ENCODE peak calls at places on chromosomes 16 and 17, in ten cellular contexts. One of them, this sample, is unnamed.

GRCh38 chr17:57956311-57957119 is 1.3 kb upstream of the CUEDC1 start:
- DNase-seq in mesendoderm: peak
- DNase-seq in lower leg skin: no peak
- DNase-seq in CD4-positive, alpha-beta memory T cell: peak
- DNase-seq in ovary: no peak
- DNase-seq in IMR-90: no peak
- DNase-seq in suprapubic skin: peak
- DNase-seq in iPS DF 6.9: no peak
- DNase-seq in GM23248: no peak
- DNase-seq in esophagus squamous epithelium: no peak
- DNase-seq in this sample: no peak

GRCh38 chr17:35750526-35751395 is 2.3 kb downstream of the GAS2L2 start:
- DNase-seq in mesendoderm: no peak
- DNase-seq in lower leg skin: no peak
- DNase-seq in CD4-positive, alpha-beta memory T cell: no peak
- DNase-seq in ovary: no peak
- DNase-seq in IMR-90: no peak
- DNase-seq in suprapubic skin: no peak
- DNase-seq in iPS DF 6.9: no peak
- DNase-seq in GM23248: no peak
- DNase-seq in esophagus squamous epithelium: no peak
- DNase-seq in this sample: no peak

GRCh38 chr16:79182618-79183017 is 417.9 kb downstream of the MAF start:
- DNase-seq in mesendoderm: no peak
- DNase-seq in lower leg skin: no peak
- DNase-seq in CD4-positive, alpha-beta memory T cell: no peak
- DNase-seq in ovary: no peak
- DNase-seq in IMR-90: no peak
- DNase-seq in suprapubic skin: no peak
- DNase-seq in iPS DF 6.9: no peak
- DNase-seq in GM23248: peak
- DNase-seq in esophagus squamous epithelium: no peak
- DNase-seq in this sample: no peak

GRCh38 chr16:53968454-53968853 is 264.5 kb downstream of the FTO start:
- DNase-seq in mesendoderm: peak
- DNase-seq in lower leg skin: no peak
- DNase-seq in CD4-positive, alpha-beta memory T cell: no peak
- DNase-seq in ovary: no peak
- DNase-seq in IMR-90: no peak
- DNase-seq in suprapubic skin: no peak
- DNase-seq in iPS DF 6.9: no peak
- DNase-seq in GM23248: peak
- DNase-seq in esophagus squamous epithelium: no peak
- DNase-seq in this sample: no peak

GRCh38 chr17:14310584-14310983 is 9.7 kb downstream of the HS3ST3B1 start:
- DNase-seq in mesendoderm: no peak
- DNase-seq in lower leg skin: peak
- DNase-seq in CD4-positive, alpha-beta memory T cell: no peak
- DNase-seq in ovary: no peak
- DNase-seq in IMR-90: no peak
- DNase-seq in suprapubic skin: no peak
- DNase-seq in iPS DF 6.9: no peak
- DNase-seq in GM23248: peak
- DNase-seq in esophagus squamous epithelium: no peak
- DNase-seq in this sample: no peak

GRCh38 chr17:81241648-81242420 is 2.7 kb downstream of the NDUFAF8 start:
- DNase-seq in mesendoderm: peak
- DNase-seq in lower leg skin: no peak
- DNase-seq in CD4-positive, alpha-beta memory T cell: peak
- DNase-seq in ovary: peak
- DNase-seq in IMR-90: peak
- DNase-seq in suprapubic skin: no peak
- DNase-seq in iPS DF 6.9: no peak
- DNase-seq in GM23248: peak
- DNase-seq in esophagus squamous epithelium: no peak
- DNase-seq in this sample: peak

GRCh38 chr16:3038256-3038655 is 1.5 kb upstream of the BICDL2 start:
- DNase-seq in mesendoderm: peak
- DNase-seq in lower leg skin: no peak
- DNase-seq in CD4-positive, alpha-beta memory T cell: no peak
- DNase-seq in ovary: no peak
- DNase-seq in IMR-90: no peak
- DNase-seq in suprapubic skin: no peak
- DNase-seq in iPS DF 6.9: no peak
- DNase-seq in GM23248: peak
- DNase-seq in esophagus squamous epithelium: no peak
- DNase-seq in this sample: no peak

GRCh38 chr16:58820359-58820758 is 86.2 kb upstream of the GOT2 start:
- DNase-seq in mesendoderm: no peak
- DNase-seq in lower leg skin: no peak
- DNase-seq in CD4-positive, alpha-beta memory T cell: no peak
- DNase-seq in ovary: no peak
- DNase-seq in IMR-90: no peak
- DNase-seq in suprapubic skin: no peak
- DNase-seq in iPS DF 6.9: no peak
- DNase-seq in GM23248: no peak
- DNase-seq in esophagus squamous epithelium: no peak
- DNase-seq in this sample: no peak

GRCh38 chr16:9008335-9009260 is 44.9 kb upstream of the USP7 start:
- DNase-seq in mesendoderm: peak
- DNase-seq in lower leg skin: peak
- DNase-seq in CD4-positive, alpha-beta memory T cell: peak
- DNase-seq in ovary: peak
- DNase-seq in IMR-90: peak
- DNase-seq in suprapubic skin: peak
- DNase-seq in iPS DF 6.9: peak
- DNase-seq in GM23248: peak
- DNase-seq in esophagus squamous epithelium: no peak
- DNase-seq in this sample: peak

GRCh38 chr17:39609416-39610025 is 1.8 kb upstream of the NEUROD2 start:
- DNase-seq in mesendoderm: no peak
- DNase-seq in lower leg skin: no peak
- DNase-seq in CD4-positive, alpha-beta memory T cell: no peak
- DNase-seq in ovary: no peak
- DNase-seq in IMR-90: no peak
- DNase-seq in suprapubic skin: no peak
- DNase-seq in iPS DF 6.9: no peak
- DNase-seq in GM23248: no peak
- DNase-seq in esophagus squamous epithelium: no peak
- DNase-seq in this sample: no peak

GRCh38 chr16:19123535-19124178 is 9.9 kb downstream of the ITPRIPL2 start:
- DNase-seq in mesendoderm: no peak
- DNase-seq in lower leg skin: no peak
- DNase-seq in CD4-positive, alpha-beta memory T cell: no peak
- DNase-seq in ovary: no peak
- DNase-seq in IMR-90: no peak
- DNase-seq in suprapubic skin: no peak
- DNase-seq in iPS DF 6.9: no peak
- DNase-seq in GM23248: no peak
- DNase-seq in esophagus squamous epithelium: no peak
- DNase-seq in this sample: no peak

GRCh38 chr17:66441012-66441703 is 138.7 kb downstream of the PRKCA start:
- DNase-seq in mesendoderm: no peak
- DNase-seq in lower leg skin: no peak
- DNase-seq in CD4-positive, alpha-beta memory T cell: no peak
- DNase-seq in ovary: no peak
- DNase-seq in IMR-90: no peak
- DNase-seq in suprapubic skin: no peak
- DNase-seq in iPS DF 6.9: no peak
- DNase-seq in GM23248: peak
- DNase-seq in esophagus squamous epithelium: no peak
- DNase-seq in this sample: no peak

GRCh38 chr16:28326881-28327610 is 34.7 kb downstream of the SBK1 start:
- DNase-seq in mesendoderm: peak
- DNase-seq in lower leg skin: peak
- DNase-seq in CD4-positive, alpha-beta memory T cell: peak
- DNase-seq in ovary: no peak
- DNase-seq in IMR-90: peak
- DNase-seq in suprapubic skin: peak
- DNase-seq in iPS DF 6.9: no peak
- DNase-seq in GM23248: peak
- DNase-seq in esophagus squamous epithelium: no peak
- DNase-seq in this sample: no peak

GRCh38 chr16:50099957-50100648 is 34.3 kb downstream of the HEATR3 start:
- DNase-seq in mesendoderm: no peak
- DNase-seq in lower leg skin: no peak
- DNase-seq in CD4-positive, alpha-beta memory T cell: no peak
- DNase-seq in ovary: no peak
- DNase-seq in IMR-90: no peak
- DNase-seq in suprapubic skin: no peak
- DNase-seq in iPS DF 6.9: no peak
- DNase-seq in GM23248: no peak
- DNase-seq in esophagus squamous epithelium: no peak
- DNase-seq in this sample: no peak
- H3K4me3 ChIP-seq in mesendoderm: no peak
- H3K4me3 ChIP-seq in lower leg skin: no peak
- H3K4me3 ChIP-seq in CD4-positive, alpha-beta memory T cell: no peak
- H3K4me3 ChIP-seq in ovary: no peak
- H3K4me3 ChIP-seq in IMR-90: no peak
- H3K4me3 ChIP-seq in suprapubic skin: no peak
- H3K4me3 ChIP-seq in iPS DF 6.9: no peak
- H3K4me3 ChIP-seq in GM23248: no peak
- H3K4me3 ChIP-seq in esophagus squamous epithelium: no peak
- H3K4me3 ChIP-seq in this sample: no peak

GRCh38 chr16:65727534-65728137 is 605.8 kb upstream of the CDH11 start:
- DNase-seq in mesendoderm: peak
- DNase-seq in lower leg skin: no peak
- DNase-seq in CD4-positive, alpha-beta memory T cell: no peak
- DNase-seq in ovary: no peak
- DNase-seq in IMR-90: no peak
- DNase-seq in suprapubic skin: no peak
- DNase-seq in iPS DF 6.9: no peak
- DNase-seq in GM23248: no peak
- DNase-seq in esophagus squamous epithelium: no peak
- DNase-seq in this sample: no peak
- H3K4me3 ChIP-seq in mesendoderm: no peak
- H3K4me3 ChIP-seq in lower leg skin: no peak
- H3K4me3 ChIP-seq in CD4-positive, alpha-beta memory T cell: no peak
- H3K4me3 ChIP-seq in ovary: no peak
- H3K4me3 ChIP-seq in IMR-90: no peak
- H3K4me3 ChIP-seq in suprapubic skin: no peak
- H3K4me3 ChIP-seq in iPS DF 6.9: no peak
- H3K4me3 ChIP-seq in GM23248: no peak
- H3K4me3 ChIP-seq in esophagus squamous epithelium: no peak
- H3K4me3 ChIP-seq in this sample: no peak

GRCh38 chr16:57036945-57037344 is 47.6 kb downstream of the NLRC5 start:
- DNase-seq in mesendoderm: no peak
- DNase-seq in lower leg skin: no peak
- DNase-seq in CD4-positive, alpha-beta memory T cell: no peak
- DNase-seq in ovary: no peak
- DNase-seq in IMR-90: no peak
- DNase-seq in suprapubic skin: no peak
- DNase-seq in iPS DF 6.9: no peak
- DNase-seq in GM23248: no peak
- DNase-seq in esophagus squamous epithelium: no peak
- DNase-seq in this sample: no peak

GRCh38 chr16:57041182-57042156 is 50.9 kb upstream of the CPNE2 start:
- DNase-seq in mesendoderm: no peak
- DNase-seq in lower leg skin: no peak
- DNase-seq in CD4-positive, alpha-beta memory T cell: peak
- DNase-seq in ovary: no peak
- DNase-seq in IMR-90: no peak
- DNase-seq in suprapubic skin: no peak
- DNase-seq in iPS DF 6.9: no peak
- DNase-seq in GM23248: no peak
- DNase-seq in esophagus squamous epithelium: no peak
- DNase-seq in this sample: no peak

GRCh38 chr16:57038151-57038550 is 48.8 kb downstream of the NLRC5 start:
- DNase-seq in mesendoderm: no peak
- DNase-seq in lower leg skin: no peak
- DNase-seq in CD4-positive, alpha-beta memory T cell: no peak
- DNase-seq in ovary: no peak
- DNase-seq in IMR-90: peak
- DNase-seq in suprapubic skin: no peak
- DNase-seq in iPS DF 6.9: no peak
- DNase-seq in GM23248: peak
- DNase-seq in esophagus squamous epithelium: no peak
- DNase-seq in this sample: no peak

GRCh38 chr16:57036315-57036714 is 47.0 kb downstream of the NLRC5 start:
- DNase-seq in mesendoderm: no peak
- DNase-seq in lower leg skin: no peak
- DNase-seq in CD4-positive, alpha-beta memory T cell: no peak
- DNase-seq in ovary: no peak
- DNase-seq in IMR-90: no peak
- DNase-seq in suprapubic skin: no peak
- DNase-seq in iPS DF 6.9: no peak
- DNase-seq in GM23248: no peak
- DNase-seq in esophagus squamous epithelium: no peak
- DNase-seq in this sample: no peak

DNA sequence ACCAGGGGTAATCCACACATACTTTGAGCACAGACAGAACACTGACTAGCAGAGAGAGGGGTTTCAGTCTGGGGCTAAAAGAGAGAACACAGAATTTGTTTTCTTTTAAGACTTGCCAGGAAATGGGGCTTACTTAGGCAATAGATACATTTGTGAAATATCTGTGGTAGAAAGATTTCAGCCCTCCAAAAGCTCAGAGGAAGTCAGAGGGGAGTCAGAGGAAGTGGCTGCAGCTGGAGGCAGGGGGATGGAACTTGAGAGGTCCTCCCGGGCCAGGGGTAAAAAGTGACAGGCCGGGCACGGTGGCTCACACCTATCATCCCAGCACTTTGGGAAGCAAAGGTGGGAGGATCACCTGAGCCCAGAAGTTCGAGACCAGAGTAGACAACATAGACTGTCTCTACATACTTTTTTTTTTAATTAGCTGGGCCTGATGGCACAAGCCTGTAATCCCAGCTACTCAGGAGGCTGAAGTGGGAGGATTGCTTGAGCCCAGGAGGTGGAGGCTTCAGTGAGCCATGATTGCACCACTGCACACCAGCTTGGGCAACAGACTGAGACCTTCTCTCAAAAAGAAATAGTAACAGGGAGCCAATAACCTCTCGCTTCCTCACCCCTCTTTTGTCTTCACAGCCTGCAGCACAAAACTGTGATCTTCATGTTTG is 49.9 kb downstream of the NLRC5 start:
- DNase-seq in mesendoderm: no peak
- DNase-seq in lower leg skin: no peak
- DNase-seq in CD4-positive, alpha-beta memory T cell: peak
- DNase-seq in ovary: no peak
- DNase-seq in IMR-90: peak
- DNase-seq in suprapubic skin: no peak
- DNase-seq in iPS DF 6.9: no peak
- DNase-seq in GM23248: peak
- DNase-seq in esophagus squamous epithelium: no peak
- DNase-seq in this sample: no peak
- H3K4me3 ChIP-seq in mesendoderm: no peak
- H3K4me3 ChIP-seq in lower leg skin: no peak
- H3K4me3 ChIP-seq in CD4-positive, alpha-beta memory T cell: no peak
- H3K4me3 ChIP-seq in ovary: no peak
- H3K4me3 ChIP-seq in IMR-90: no peak
- H3K4me3 ChIP-seq in suprapubic skin: no peak
- H3K4me3 ChIP-seq in iPS DF 6.9: no peak
- H3K4me3 ChIP-seq in GM23248: no peak
- H3K4me3 ChIP-seq in esophagus squamous epithelium: no peak
- H3K4me3 ChIP-seq in this sample: no peak

DNA sequence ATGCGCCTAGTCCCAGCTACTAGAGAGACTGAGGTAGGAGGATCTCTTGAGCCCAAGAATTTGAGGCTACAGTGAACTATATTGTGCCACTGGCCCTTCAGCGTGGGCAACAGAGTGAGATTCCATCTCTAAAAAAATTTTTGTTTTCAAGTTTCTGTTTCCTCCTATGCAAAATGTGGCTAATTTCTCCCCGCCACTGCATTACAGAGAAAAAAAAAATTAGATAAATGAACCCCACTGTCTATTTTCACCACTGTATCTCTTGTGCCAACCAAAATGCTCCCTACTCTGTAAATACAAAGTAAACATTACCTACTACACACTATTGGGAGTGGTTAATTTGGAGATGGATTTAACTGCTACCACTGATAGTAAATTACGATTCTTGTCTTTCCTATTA is 2.0 kb downstream of the MARF1 start:
- DNase-seq in mesendoderm: no peak
- DNase-seq in lower leg skin: no peak
- DNase-seq in CD4-positive, alpha-beta memory T cell: no peak
- DNase-seq in ovary: no peak
- DNase-seq in IMR-90: no peak
- DNase-seq in suprapubic skin: no peak
- DNase-seq in iPS DF 6.9: no peak
- DNase-seq in GM23248: no peak
- DNase-seq in esophagus squamous epithelium: no peak
- DNase-seq in this sample: no peak
- H3K4me3 ChIP-seq in mesendoderm: no peak
- H3K4me3 ChIP-seq in lower leg skin: no peak
- H3K4me3 ChIP-seq in CD4-positive, alpha-beta memory T cell: no peak
- H3K4me3 ChIP-seq in ovary: no peak
- H3K4me3 ChIP-seq in IMR-90: no peak
- H3K4me3 ChIP-seq in suprapubic skin: no peak
- H3K4me3 ChIP-seq in iPS DF 6.9: no peak
- H3K4me3 ChIP-seq in GM23248: peak
- H3K4me3 ChIP-seq in esophagus squamous epithelium: no peak
- H3K4me3 ChIP-seq in this sample: no peak

This sample was measured in neuronal stem cell.